ENCODE peak calls at places on chromosome 20, in ten cellular contexts. One of them, this sample, is unnamed.

GRCh38 chr20:26135325-26136110 is 438.9 kb upstream of the ZNF337 start:
- DNase-seq in OCI-LY7: no peak
- DNase-seq in NCI-H510A treated with DMSO at 0.1 percent for 48 hours: peak
- DNase-seq in GM13976: no peak
- DNase-seq in activated T-helper 9 cell treated with anti-CD3 and anti-CD28 coated beads, Interleukin-2, amount 50 U/mL, for 16 hours: no peak
- DNase-seq in neural crest cell: no peak
- DNase-seq in iris pigment epithelial cell: no peak
- DNase-seq in GM12865: no peak
- DNase-seq in NCI-H1417: no peak
- DNase-seq in HTR-8/SVneo: no peak
- DNase-seq in this sample: peak

GRCh38 chr20:56629464-56630085 is 469 bp downstream of the TFAP2C start:
- DNase-seq in iris pigment epithelial cell: no peak
- DNase-seq in NCI-H510A treated with DMSO at 0.1 percent for 48 hours: no peak
- DNase-seq in GM12865: no peak
- DNase-seq in neural crest cell: no peak
- DNase-seq in HTR-8/SVneo: peak
- DNase-seq in activated T-helper 9 cell treated with anti-CD3 and anti-CD28 coated beads, Interleukin-2, amount 50 U/mL, for 16 hours: no peak
- DNase-seq in GM13976: peak
- DNase-seq in OCI-LY7: no peak
- DNase-seq in NCI-H1417: no peak
- DNase-seq in this sample: no peak

GRCh38 chr20:21507275-21508229 is 6.3 kb downstream of the NKX2-2 start:
- DNase-seq in HTR-8/SVneo: no peak
- DNase-seq in OCI-LY7: no peak
- DNase-seq in GM13976: peak
- DNase-seq in iris pigment epithelial cell: no peak
- DNase-seq in NCI-H1417: no peak
- DNase-seq in GM12865: no peak
- DNase-seq in neural crest cell: no peak
- DNase-seq in NCI-H510A treated with DMSO at 0.1 percent for 48 hours: no peak
- DNase-seq in activated T-helper 9 cell treated with anti-CD3 and anti-CD28 coated beads, Interleukin-2, amount 50 U/mL, for 16 hours: no peak
- DNase-seq in this sample: no peak

GRCh38 chr20:52219441-52219840 is 27.9 kb upstream of the ZFP64 start:
- DNase-seq in activated T-helper 9 cell treated with anti-CD3 and anti-CD28 coated beads, Interleukin-2, amount 50 U/mL, for 16 hours: no peak
- DNase-seq in HTR-8/SVneo: no peak
- DNase-seq in NCI-H510A treated with DMSO at 0.1 percent for 48 hours: no peak
- DNase-seq in GM12865: peak
- DNase-seq in neural crest cell: no peak
- DNase-seq in GM13976: peak
- DNase-seq in iris pigment epithelial cell: peak
- DNase-seq in NCI-H1417: no peak
- DNase-seq in OCI-LY7: peak
- DNase-seq in this sample: no peak

GRCh38 chr20:57450419-57450818 is 59.2 kb downstream of the RBM38 start:
- DNase-seq in GM12865: peak
- DNase-seq in activated T-helper 9 cell treated with anti-CD3 and anti-CD28 coated beads, Interleukin-2, amount 50 U/mL, for 16 hours: no peak
- DNase-seq in neural crest cell: no peak
- DNase-seq in HTR-8/SVneo: peak
- DNase-seq in NCI-H510A treated with DMSO at 0.1 percent for 48 hours: no peak
- DNase-seq in GM13976: peak
- DNase-seq in iris pigment epithelial cell: peak
- DNase-seq in OCI-LY7: peak
- DNase-seq in NCI-H1417: no peak
- DNase-seq in this sample: no peak

GRCh38 chr20:48668451-48668946 is 159.3 kb downstream of the PREX1 start:
- DNase-seq in iris pigment epithelial cell: no peak
- DNase-seq in activated T-helper 9 cell treated with anti-CD3 and anti-CD28 coated beads, Interleukin-2, amount 50 U/mL, for 16 hours: no peak
- DNase-seq in OCI-LY7: no peak
- DNase-seq in NCI-H510A treated with DMSO at 0.1 percent for 48 hours: no peak
- DNase-seq in HTR-8/SVneo: no peak
- DNase-seq in neural crest cell: no peak
- DNase-seq in GM13976: no peak
- DNase-seq in GM12865: no peak
- DNase-seq in NCI-H1417: no peak
- DNase-seq in this sample: no peak

GRCh38 chr20:50403565-50404418 is 106.4 kb upstream of the PTPN1 start:
- DNase-seq in NCI-H510A treated with DMSO at 0.1 percent for 48 hours: no peak
- DNase-seq in HTR-8/SVneo: no peak
- DNase-seq in GM13976: no peak
- DNase-seq in iris pigment epithelial cell: no peak
- DNase-seq in OCI-LY7: no peak
- DNase-seq in neural crest cell: no peak
- DNase-seq in NCI-H1417: no peak
- DNase-seq in activated T-helper 9 cell treated with anti-CD3 and anti-CD28 coated beads, Interleukin-2, amount 50 U/mL, for 16 hours: no peak
- DNase-seq in GM12865: no peak
- DNase-seq in this sample: no peak

GRCh38 chr20:31816221-31816620 is 2.9 kb upstream of the MYLK2 start:
- DNase-seq in NCI-H510A treated with DMSO at 0.1 percent for 48 hours: no peak
- DNase-seq in NCI-H1417: no peak
- DNase-seq in iris pigment epithelial cell: no peak
- DNase-seq in OCI-LY7: no peak
- DNase-seq in activated T-helper 9 cell treated with anti-CD3 and anti-CD28 coated beads, Interleukin-2, amount 50 U/mL, for 16 hours: no peak
- DNase-seq in GM12865: no peak
- DNase-seq in neural crest cell: no peak
- DNase-seq in GM13976: no peak
- DNase-seq in HTR-8/SVneo: no peak
- DNase-seq in this sample: no peak

GRCh38 chr20:20466341-20466879 is 98.5 kb downstream of the INSM1 start:
- DNase-seq in HTR-8/SVneo: no peak
- DNase-seq in GM13976: peak
- DNase-seq in neural crest cell: no peak
- DNase-seq in OCI-LY7: peak
- DNase-seq in NCI-H1417: peak
- DNase-seq in iris pigment epithelial cell: peak
- DNase-seq in GM12865: peak
- DNase-seq in activated T-helper 9 cell treated with anti-CD3 and anti-CD28 coated beads, Interleukin-2, amount 50 U/mL, for 16 hours: no peak
- DNase-seq in NCI-H510A treated with DMSO at 0.1 percent for 48 hours: peak
- DNase-seq in this sample: peak

GRCh38 chr20:38135641-38136420 is 29.2 kb downstream of the TGM2 start:
- DNase-seq in NCI-H510A treated with DMSO at 0.1 percent for 48 hours: no peak
- DNase-seq in OCI-LY7: no peak
- DNase-seq in GM13976: no peak
- DNase-seq in iris pigment epithelial cell: no peak
- DNase-seq in activated T-helper 9 cell treated with anti-CD3 and anti-CD28 coated beads, Interleukin-2, amount 50 U/mL, for 16 hours: no peak
- DNase-seq in NCI-H1417: no peak
- DNase-seq in HTR-8/SVneo: no peak
- DNase-seq in neural crest cell: no peak
- DNase-seq in GM12865: no peak
- DNase-seq in this sample: no peak

GRCh38 chr20:34401741-34402455 is 38.8 kb downstream of the ITCH start:
- DNase-seq in NCI-H510A treated with DMSO at 0.1 percent for 48 hours: no peak
- DNase-seq in OCI-LY7: no peak
- DNase-seq in neural crest cell: no peak
- DNase-seq in iris pigment epithelial cell: peak
- DNase-seq in GM13976: no peak
- DNase-seq in activated T-helper 9 cell treated with anti-CD3 and anti-CD28 coated beads, Interleukin-2, amount 50 U/mL, for 16 hours: no peak
- DNase-seq in NCI-H1417: no peak
- DNase-seq in GM12865: peak
- DNase-seq in HTR-8/SVneo: no peak
- DNase-seq in this sample: no peak

GRCh38 chr20:19947611-19948264 is 69.4 kb upstream of the NAA20 start:
- DNase-seq in neural crest cell: no peak
- DNase-seq in activated T-helper 9 cell treated with anti-CD3 and anti-CD28 coated beads, Interleukin-2, amount 50 U/mL, for 16 hours: no peak
- DNase-seq in NCI-H1417: no peak
- DNase-seq in GM12865: peak
- DNase-seq in HTR-8/SVneo: no peak
- DNase-seq in OCI-LY7: no peak
- DNase-seq in iris pigment epithelial cell: peak
- DNase-seq in NCI-H510A treated with DMSO at 0.1 percent for 48 hours: no peak
- DNase-seq in GM13976: peak
- DNase-seq in this sample: no peak

GRCh38 chr20:50242863-50243609 is 52.4 kb downstream of the CEBPB start:
- DNase-seq in OCI-LY7: no peak
- DNase-seq in neural crest cell: peak
- DNase-seq in NCI-H510A treated with DMSO at 0.1 percent for 48 hours: no peak
- DNase-seq in activated T-helper 9 cell treated with anti-CD3 and anti-CD28 coated beads, Interleukin-2, amount 50 U/mL, for 16 hours: no peak
- DNase-seq in NCI-H1417: no peak
- DNase-seq in GM12865: no peak
- DNase-seq in GM13976: no peak
- DNase-seq in iris pigment epithelial cell: no peak
- DNase-seq in HTR-8/SVneo: no peak
- DNase-seq in this sample: no peak

GRCh38 chr20:43825635-43826034 is 89.0 kb upstream of the TOX2 start:
- DNase-seq in NCI-H510A treated with DMSO at 0.1 percent for 48 hours: no peak
- DNase-seq in iris pigment epithelial cell: no peak
- DNase-seq in HTR-8/SVneo: no peak
- DNase-seq in NCI-H1417: no peak
- DNase-seq in GM13976: no peak
- DNase-seq in activated T-helper 9 cell treated with anti-CD3 and anti-CD28 coated beads, Interleukin-2, amount 50 U/mL, for 16 hours: no peak
- DNase-seq in GM12865: peak
- DNase-seq in neural crest cell: no peak
- DNase-seq in OCI-LY7: peak
- DNase-seq in this sample: no peak

GRCh38 chr20:9886227-9886626 is 47.4 kb upstream of the PAK5 start:
- DNase-seq in GM12865: peak
- DNase-seq in activated T-helper 9 cell treated with anti-CD3 and anti-CD28 coated beads, Interleukin-2, amount 50 U/mL, for 16 hours: no peak
- DNase-seq in GM13976: no peak
- DNase-seq in HTR-8/SVneo: no peak
- DNase-seq in neural crest cell: no peak
- DNase-seq in OCI-LY7: no peak
- DNase-seq in NCI-H510A treated with DMSO at 0.1 percent for 48 hours: no peak
- DNase-seq in iris pigment epithelial cell: peak
- DNase-seq in NCI-H1417: no peak
- DNase-seq in this sample: no peak

GRCh38 chr20:34459209-34459608 is 57.0 kb upstream of the DYNLRB1 start:
- DNase-seq in NCI-H510A treated with DMSO at 0.1 percent for 48 hours: no peak
- DNase-seq in HTR-8/SVneo: no peak
- DNase-seq in iris pigment epithelial cell: no peak
- DNase-seq in neural crest cell: no peak
- DNase-seq in GM13976: no peak
- DNase-seq in NCI-H1417: no peak
- DNase-seq in activated T-helper 9 cell treated with anti-CD3 and anti-CD28 coated beads, Interleukin-2, amount 50 U/mL, for 16 hours: no peak
- DNase-seq in GM12865: no peak
- DNase-seq in OCI-LY7: no peak
- DNase-seq in this sample: no peak

GRCh38 chr20:4007383-4008025 is 7.9 kb downstream of the RNF24 start:
- DNase-seq in NCI-H1417: no peak
- DNase-seq in activated T-helper 9 cell treated with anti-CD3 and anti-CD28 coated beads, Interleukin-2, amount 50 U/mL, for 16 hours: no peak
- DNase-seq in GM12865: no peak
- DNase-seq in HTR-8/SVneo: no peak
- DNase-seq in OCI-LY7: no peak
- DNase-seq in NCI-H510A treated with DMSO at 0.1 percent for 48 hours: no peak
- DNase-seq in GM13976: no peak
- DNase-seq in neural crest cell: no peak
- DNase-seq in iris pigment epithelial cell: no peak
- DNase-seq in this sample: no peak

GRCh38 chr20:37007898-37008649 is 56.6 kb upstream of the SAMHD1 start:
- DNase-seq in neural crest cell: no peak
- DNase-seq in GM12865: peak
- DNase-seq in NCI-H1417: no peak
- DNase-seq in GM13976: peak
- DNase-seq in HTR-8/SVneo: peak
- DNase-seq in iris pigment epithelial cell: peak
- DNase-seq in activated T-helper 9 cell treated with anti-CD3 and anti-CD28 coated beads, Interleukin-2, amount 50 U/mL, for 16 hours: no peak
- DNase-seq in OCI-LY7: peak
- DNase-seq in NCI-H510A treated with DMSO at 0.1 percent for 48 hours: no peak
- DNase-seq in this sample: no peak

GRCh38 chr20:47382746-47383145 is 26.2 kb upstream of the ZMYND8 start:
- DNase-seq in NCI-H1417: no peak
- DNase-seq in iris pigment epithelial cell: no peak
- DNase-seq in neural crest cell: no peak
- DNase-seq in NCI-H510A treated with DMSO at 0.1 percent for 48 hours: no peak
- DNase-seq in OCI-LY7: no peak
- DNase-seq in GM13976: no peak
- DNase-seq in GM12865: no peak
- DNase-seq in HTR-8/SVneo: no peak
- DNase-seq in activated T-helper 9 cell treated with anti-CD3 and anti-CD28 coated beads, Interleukin-2, amount 50 U/mL, for 16 hours: no peak
- DNase-seq in this sample: no peak